ENCODE peak calls at places on chromosomes 6 and 20, in six cellular contexts. One of them, this sample, is unnamed.
A peak's percentile ranks its signal among the peaks of the same experiment; 100 is the strongest.

GRCh38 chr6:141107562-141108160 is 1025.1 kb upstream of the GJE1 start:
- DNase-seq in AG08396: peak; percentile 20
- DNase-seq in mucosa of descending colon: no peak
- DNase-seq in RCC 7860: peak; percentile 94
- DNase-seq in GM23248: peak; percentile 64
- DNase-seq in NT2/D1: no peak
- DNase-seq in this sample: no peak

GRCh38 chr6:5672581-5673011 is 334.1 kb downstream of the NRN1 start:
- DNase-seq in AG08396: peak; percentile 81
- DNase-seq in mucosa of descending colon: no peak
- DNase-seq in RCC 7860: peak; percentile 66
- DNase-seq in GM23248: peak; percentile 96
- DNase-seq in NT2/D1: peak; percentile 36
- DNase-seq in this sample: no peak

GRCh38 chr6:153804755-153805330 is 234.2 kb upstream of the OPRM1 start:
- DNase-seq in AG08396: no peak
- DNase-seq in mucosa of descending colon: no peak
- DNase-seq in RCC 7860: no peak
- DNase-seq in GM23248: no peak
- DNase-seq in NT2/D1: no peak
- DNase-seq in this sample: no peak

GRCh38 chr6:88339816-88340215 is 173.7 kb upstream of the CNR1 start:
- DNase-seq in AG08396: no peak
- DNase-seq in mucosa of descending colon: no peak
- DNase-seq in RCC 7860: no peak
- DNase-seq in GM23248: peak; percentile 34
- DNase-seq in NT2/D1: no peak
- DNase-seq in this sample: no peak

GRCh38 chr20:58667975-58668374 is 16.9 kb downstream of the STX16 start:
- DNase-seq in AG08396: no peak
- DNase-seq in mucosa of descending colon: no peak
- DNase-seq in RCC 7860: no peak
- DNase-seq in GM23248: no peak
- DNase-seq in NT2/D1: no peak
- DNase-seq in this sample: no peak

GRCh38 chr6:5619249-5619648 is 357.9 kb downstream of the FARS2 start:
- DNase-seq in AG08396: no peak
- DNase-seq in mucosa of descending colon: no peak
- DNase-seq in RCC 7860: no peak
- DNase-seq in GM23248: no peak
- DNase-seq in NT2/D1: no peak
- DNase-seq in this sample: no peak

GRCh38 chr6:33429745-33430042 is 9.8 kb downstream of the SYNGAP1 start:
- DNase-seq in AG08396: no peak
- DNase-seq in mucosa of descending colon: no peak
- DNase-seq in RCC 7860: no peak
- DNase-seq in GM23248: no peak
- DNase-seq in NT2/D1: no peak
- DNase-seq in this sample: no peak

GRCh38 chr20:58054744-58055373 is 173.6 kb downstream of the ANKRD60 start:
- DNase-seq in AG08396: no peak
- DNase-seq in mucosa of descending colon: peak; percentile 61
- DNase-seq in RCC 7860: no peak
- DNase-seq in GM23248: peak; percentile 46
- DNase-seq in NT2/D1: peak; percentile 44
- DNase-seq in this sample: no peak

GRCh38 chr20:33076662-33077398 is 2.6 kb upstream of the BPIFB4 start:
- DNase-seq in AG08396: no peak
- DNase-seq in mucosa of descending colon: no peak
- DNase-seq in RCC 7860: no peak
- DNase-seq in GM23248: peak; percentile 34
- DNase-seq in NT2/D1: no peak
- DNase-seq in this sample: no peak

GRCh38 chr6:27672113-27672799 is 199.4 kb upstream of the ZNF184 start:
- DNase-seq in AG08396: no peak
- DNase-seq in mucosa of descending colon: no peak
- DNase-seq in RCC 7860: peak; percentile 79
- DNase-seq in GM23248: peak; percentile 37
- DNase-seq in NT2/D1: no peak
- DNase-seq in this sample: no peak

GRCh38 chr6:55918639-55919038 is 43.2 kb upstream of the BMP5 start:
- DNase-seq in AG08396: peak; percentile 16
- DNase-seq in mucosa of descending colon: no peak
- DNase-seq in RCC 7860: peak; percentile 33
- DNase-seq in GM23248: peak; percentile 82
- DNase-seq in NT2/D1: no peak
- DNase-seq in this sample: no peak

GRCh38 chr20:50308513-50309279 is 118.1 kb downstream of the CEBPB start:
- DNase-seq in AG08396: peak; percentile 90
- DNase-seq in mucosa of descending colon: peak; percentile 89
- DNase-seq in RCC 7860: peak; percentile 97
- DNase-seq in GM23248: peak; percentile 97
- DNase-seq in NT2/D1: no peak
- DNase-seq in this sample: peak; percentile 91

GRCh38 chr20:32337937-32338661 is 20.0 kb upstream of the ASXL1 start:
- DNase-seq in AG08396: no peak
- DNase-seq in mucosa of descending colon: no peak
- DNase-seq in RCC 7860: no peak
- DNase-seq in GM23248: no peak
- DNase-seq in NT2/D1: no peak
- DNase-seq in this sample: no peak

This sample was measured in upper lobe of right lung.